ENCODE peak calls at places on chromosomes 13 and 19, in ten cellular contexts. L is thoracic aorta; Z is cardiac muscle cell; H is CD4-positive, alpha-beta T cell; Q is psoas muscle; C is left ventricle myocardium inferior; U is K562; I is upper lobe of right lung; T is AG04450; O is PC-3. N is an unnamed sample.

GRCh38 chr19:45638930-45639729 is at the start of gene EML2:
- DNase-seq in L (no peak), Z (peak), H (peak), Q (peak), C (peak), U (peak), I (peak), T (no peak), O (peak), N (peak)

GRCh38 chr19:38920529-38921419 is 8.8 kb upstream of the CCER2 start:
- DNase-seq in L (no peak), Z (no peak), H (no peak), Q (no peak), C (no peak), U (no peak), I (no peak), T (no peak), O (no peak), N (no peak)

GRCh38 chr19:49895566-49896297 is 955 bp downstream of the IL4I1 start:
- DNase-seq in L (no peak), Z (no peak), H (no peak), Q (no peak), C (no peak), U (no peak), I (no peak), T (no peak), O (no peak), N (no peak)

GRCh38 chr13:27573265-27573664 is 47.1 kb downstream of the LNX2 start:
- DNase-seq in L (no peak), Z (no peak), H (no peak), Q (no peak), C (no peak), U (no peak), I (no peak), T (peak), O (peak), N (peak)

GRCh38 chr19:12034610-12035009 is 869 bp downstream of the ZNF433 start:
- DNase-seq in L (no peak), Z (no peak), H (no peak), Q (no peak), C (no peak), U (no peak), I (no peak), T (no peak), O (peak), N (peak)

GRCh38 chr19:47228937-47229673 is 1.9 kb downstream of the BBC3 start:
- DNase-seq in L (no peak), Z (no peak), H (peak), Q (no peak), C (no peak), U (no peak), I (peak), T (no peak), O (no peak), N (no peak)

GRCh38 chr13:99133230-99133629 is 67.4 kb upstream of the UBAC2 start:
- DNase-seq in L (no peak), Z (peak), H (no peak), Q (no peak), C (no peak), U (no peak), I (no peak), T (no peak), O (no peak), N (no peak)

GRCh38 chr13:99977912-99978780 is 3.4 kb upstream of the ZIC2 start:
- DNase-seq in L (no peak), Z (peak), H (no peak), Q (no peak), C (no peak), U (no peak), I (no peak), T (no peak), O (no peak), N (no peak)

GRCh38 chr13:41648314-41648935 is 191.1 kb downstream of the RGCC start:
- DNase-seq in L (no peak), Z (no peak), H (no peak), Q (no peak), C (no peak), U (no peak), I (no peak), T (peak), O (peak), N (peak)
- H3K27ac ChIP-seq in L (peak), Z (no peak), H (no peak), Q (peak), C (peak), U (no peak), I (peak), T (no peak), O (peak), N (no peak)

GRCh38 chr13:24683833-24684599 is 3.8 kb downstream of the ATP12A start:
- DNase-seq in L (no peak), Z (peak), H (peak), Q (peak), C (peak), U (peak), I (peak), T (no peak), O (peak), N (peak)
- TF ChIP-seq CTCF in L (peak), Z (peak), H (peak), Q (peak), C (peak), U (peak), I (peak), T (peak), O (peak), N (peak)

DNA sequence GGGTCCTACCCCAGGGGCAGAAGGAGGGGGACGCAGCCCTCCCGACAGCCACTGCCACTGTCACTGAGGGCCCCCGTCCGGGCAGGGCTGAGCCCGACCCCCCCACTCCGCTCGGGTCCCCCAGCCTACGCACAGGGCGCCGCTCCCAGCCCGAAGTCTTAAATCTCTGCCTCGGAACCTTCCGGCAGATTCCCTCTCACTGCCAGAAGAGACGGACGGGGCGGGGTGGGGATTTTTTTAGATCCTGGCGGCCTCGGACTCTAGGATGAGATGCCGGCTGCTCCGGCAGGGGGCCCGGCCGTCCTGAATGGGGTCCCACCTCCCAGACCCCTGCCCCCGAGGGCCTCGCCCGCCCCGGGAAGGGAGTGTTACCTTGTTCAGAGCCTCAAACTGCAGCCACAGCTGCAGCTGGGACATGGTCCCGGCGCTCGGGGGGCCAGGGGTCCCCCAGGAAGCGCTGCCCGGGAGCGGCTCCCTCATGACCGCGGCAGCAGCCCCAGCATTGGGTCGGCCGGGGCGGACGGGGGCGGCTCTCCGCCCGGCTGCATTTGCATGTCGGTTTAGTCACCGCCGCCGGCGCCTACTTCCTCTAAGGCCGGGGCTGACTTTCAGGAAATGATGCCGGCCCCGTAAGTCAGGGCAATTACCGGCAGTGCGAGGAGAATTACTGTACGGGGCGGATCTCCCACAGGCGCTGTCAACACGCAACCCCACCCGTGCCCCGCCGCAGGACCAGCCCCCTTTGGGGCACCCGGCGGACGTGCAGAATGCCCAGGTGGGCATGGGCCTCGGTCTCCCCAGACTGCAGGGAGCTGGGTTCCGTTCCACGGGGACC is 28.1 kb downstream of the GPX4 start:
- DNase-seq in L (peak), Z (peak), H (peak), Q (peak), C (peak), U (peak), I (peak), T (peak), O (no peak), N (peak)
- H3K27ac ChIP-seq in L (peak), Z (peak), H (peak), Q (peak), C (peak), U (peak), I (peak), T (peak), O (no peak), N (peak)

GRCh38 chr19:18278521-18279265 is 2.7 kb downstream of the JUND start:
- DNase-seq in L (no peak), Z (no peak), H (peak), Q (no peak), C (no peak), U (no peak), I (no peak), T (no peak), O (no peak), N (no peak)
- TF ChIP-seq CTCF in L (no peak), Z (peak), H (peak), Q (no peak), C (no peak), U (peak), I (peak), T (peak), O (peak), N (no peak)

DNA sequence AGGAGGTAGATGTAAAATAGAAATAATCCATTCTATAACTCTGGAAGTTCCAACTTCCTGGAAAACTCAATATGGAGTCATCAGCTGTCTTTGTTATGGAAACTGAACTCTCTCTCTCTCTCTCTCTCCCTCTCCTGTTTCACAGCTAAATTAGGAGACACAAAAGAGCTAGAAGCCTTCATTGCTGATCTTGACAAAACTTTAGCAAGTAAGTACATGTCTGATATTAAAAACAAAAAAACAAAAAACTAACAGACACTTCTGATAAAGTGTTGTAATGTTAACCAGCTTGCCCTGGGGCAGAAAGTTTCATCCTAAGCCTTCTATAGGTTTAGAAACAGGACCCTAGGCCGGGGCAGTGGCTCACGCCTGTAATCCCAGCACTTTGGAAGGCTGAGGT is 11.3 kb downstream of the RGCC start:
- DNase-seq in L (no peak), Z (no peak), H (no peak), Q (no peak), C (no peak), U (no peak), I (no peak), T (no peak), O (no peak), N (no peak)
- H3K27ac ChIP-seq in L (peak), Z (no peak), H (no peak), Q (no peak), C (no peak), U (no peak), I (peak), T (no peak), O (no peak), N (no peak)

GRCh38 chr19:1945899-1946298 is 4.9 kb downstream of the CSNK1G2 start:
- DNase-seq in L (no peak), Z (peak), H (no peak), Q (peak), C (no peak), U (peak), I (peak), T (no peak), O (peak), N (peak)
- TF ChIP-seq CTCF in L (peak), Z (peak), H (peak), Q (peak), C (peak), U (peak), I (peak), T (peak), O (peak), N (peak)

DNA sequence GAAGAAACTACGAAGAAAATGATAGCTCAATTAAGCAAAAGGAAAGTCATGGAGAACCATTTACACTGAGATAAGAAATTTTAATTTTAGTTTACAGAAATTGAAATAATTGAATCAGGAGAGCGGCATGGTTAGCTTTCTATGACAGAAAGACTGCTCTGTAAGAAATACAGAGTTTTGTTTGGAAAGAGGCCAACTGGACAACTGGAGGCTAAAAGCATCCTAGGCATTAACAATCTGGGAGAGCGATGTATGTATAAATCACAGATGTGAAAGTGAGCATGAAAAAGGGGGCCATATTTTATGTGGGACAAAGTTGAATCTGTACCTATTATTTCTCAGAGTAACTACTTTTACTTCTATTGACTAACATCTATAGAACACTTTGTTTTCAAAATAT is 1608.8 kb upstream of the PCDH20 start:
- DNase-seq in L (no peak), Z (no peak), H (no peak), Q (no peak), C (no peak), U (no peak), I (no peak), T (no peak), O (no peak), N (no peak)
- H3K27ac ChIP-seq in L (no peak), Z (no peak), H (no peak), Q (no peak), C (no peak), U (no peak), I (no peak), T (no peak), O (no peak), N (no peak)